ENCODE peak calls at places on chromosome 1, in five cellular contexts. F is endothelial cell, J is NCI-H1092, K is heart left ventricle, E is COR-L47. A is an unnamed sample.
A peak's percentile ranks its signal among the peaks of the same experiment; 100 is the strongest.

GRCh38 chr1:27009601-27010197 is 3.0 kb downstream of the TENT5B start:
- DNase-seq in F (no peak), J (no peak), K (peak; percentile 83), E (peak; percentile 57), A (no peak)

GRCh38 chr1:39692152-39693064 is 1.2 kb upstream of the HPCAL4 start:
- DNase-seq in F (no peak), J (no peak), K (no peak), E (no peak), A (peak; percentile 34)

GRCh38 chr1:119186471-119186870 is 46.0 kb upstream of the WARS2 start:
- DNase-seq in F (no peak), J (no peak), K (no peak), E (no peak), A (no peak)

GRCh38 chr1:24191860-24192259 is 4.8 kb upstream of the IFNLR1 start:
- DNase-seq in F (no peak), J (no peak), K (no peak), E (no peak), A (no peak)

GRCh38 chr1:74858136-74858535 is 125.2 kb downstream of the TYW3 start:
- DNase-seq in F (no peak), J (no peak), K (no peak), E (no peak), A (no peak)

GRCh38 chr1:116738673-116739370 is 15.4 kb upstream of the CD2 start:
- DNase-seq in F (no peak), J (no peak), K (no peak), E (no peak), A (no peak)

GRCh38 chr1:16903054-16903453 is 7.3 kb downstream of the RNU1-2 start:
- DNase-seq in F (no peak), J (no peak), K (no peak), E (no peak), A (no peak)

GRCh38 chr1:156886583-156887302 is 6.8 kb upstream of the PEAR1 start:
- DNase-seq in F (no peak), J (no peak), K (no peak), E (no peak), A (no peak)

GRCh38 chr1:60283690-60284089 is 210.1 kb upstream of the C1orf87 start:
- DNase-seq in F (no peak), J (no peak), K (no peak), E (no peak), A (no peak)

GRCh38 chr1:113874017-113874879 is 2.7 kb upstream of the PTPN22 start:
- DNase-seq in F (no peak), J (no peak), K (no peak), E (no peak), A (no peak)

GRCh38 chr1:181100015-181100905 is 11.8 kb downstream of the IER5 start:
- DNase-seq in F (no peak), J (no peak), K (no peak), E (no peak), A (no peak)